ENCODE peak calls at places on chromosome 12, in nine cellular contexts. E, I, Q, D, H, F, T, O and R are unnamed samples.

GRCh38 chr12:124518051-124518932 is 49.1 kb downstream of the NCOR2 start:
- DNase-seq in E (no peak), I (peak; percentile 75), Q (no peak), D (no peak), H (no peak), F (no peak), T (peak; percentile 100), O (no peak), R (peak; percentile 46)

GRCh38 chr12:88553941-88554658 is 26.2 kb downstream of the KITLG start:
- DNase-seq in E (no peak), I (no peak), Q (no peak), D (no peak), H (no peak), F (no peak), T (peak; percentile 77), O (no peak), R (no peak)

GRCh38 chr12:89239534-89239933 is 112.8 kb downstream of the DUSP6 start:
- DNase-seq in E (no peak), I (no peak), Q (no peak), D (no peak), H (no peak), F (no peak), T (no peak), O (no peak), R (no peak)

GRCh38 chr12:53968214-53969127 is 4.5 kb upstream of the HOXC11 start:
- DNase-seq in E (no peak), I (no peak), Q (no peak), D (no peak), H (no peak), F (no peak), T (no peak), O (no peak), R (no peak)

GRCh38 chr12:30134229-30134628 is 350.5 kb upstream of the TMTC1 start:
- DNase-seq in E (no peak), I (no peak), Q (no peak), D (no peak), H (no peak), F (no peak), T (no peak), O (no peak), R (no peak)

GRCh38 chr12:124412646-124413015 is 117.7 kb downstream of the RFLNA start:
- DNase-seq in E (no peak), I (no peak), Q (no peak), D (no peak), H (no peak), F (no peak), T (no peak), O (no peak), R (no peak)

GRCh38 chr12:122893208-122894151 is 2.4 kb downstream of the VPS37B start:
- DNase-seq in E (no peak), I (no peak), Q (no peak), D (no peak), H (no peak), F (no peak), T (no peak), O (no peak), R (no peak)

GRCh38 chr12:80912906-80913769 is 24.6 kb downstream of the LIN7A start:
- DNase-seq in E (no peak), I (no peak), Q (no peak), D (no peak), H (no peak), F (no peak), T (no peak), O (no peak), R (no peak)

GRCh38 chr12:34395056-34396005 is 373.0 kb downstream of the ALG10 start:
- DNase-seq in E (no peak), I (no peak), Q (no peak), D (no peak), H (no peak), F (peak; percentile 6), T (no peak), O (no peak), R (no peak)

GRCh38 chr12:88922816-88923215 is 342.5 kb upstream of the KITLG start:
- DNase-seq in E (no peak), I (no peak), Q (no peak), D (no peak), H (no peak), F (no peak), T (peak; percentile 39), O (no peak), R (no peak)

GRCh38 chr12:68358532-68359485 is 26.6 kb upstream of the MDM1 start:
- DNase-seq in E (peak; percentile 29), I (peak; percentile 64), Q (peak; percentile 17), D (peak; percentile 49), H (peak; percentile 20), F (peak; percentile 48), T (peak; percentile 60), O (peak; percentile 44), R (peak; percentile 47)

GRCh38 chr12:15208871-15209656 is 12.2 kb downstream of the RERG start:
- DNase-seq in E (no peak), I (no peak), Q (no peak), D (no peak), H (no peak), F (no peak), T (peak; percentile 59), O (no peak), R (no peak)

GRCh38 chr12:130617219-130617618 is 98.9 kb downstream of the RIMBP2 start:
- DNase-seq in E (no peak), I (no peak), Q (no peak), D (no peak), H (no peak), F (no peak), T (no peak), O (no peak), R (no peak)

GRCh38 chr12:11347810-11348209 is 37.6 kb upstream of the PRB4 start:
- DNase-seq in E (no peak), I (no peak), Q (no peak), D (no peak), H (no peak), F (no peak), T (no peak), O (no peak), R (no peak)

GRCh38 chr12:46430340-46430948 is 57.9 kb upstream of the SLC38A2 start:
- DNase-seq in E (peak; percentile 28), I (no peak), Q (no peak), D (no peak), H (no peak), F (peak; percentile 16), T (peak; percentile 88), O (no peak), R (no peak)

GRCh38 chr12:123532808-123533649 is 490 bp downstream of the RILPL1 start:
- DNase-seq in E (peak; percentile 38), I (peak; percentile 58), Q (no peak), D (no peak), H (peak; percentile 34), F (peak; percentile 35), T (peak; percentile 36), O (no peak), R (peak; percentile 54)

GRCh38 chr12:109764123-109764522 is 50.5 kb downstream of the FAM222A start:
- DNase-seq in E (no peak), I (no peak), Q (no peak), D (no peak), H (no peak), F (no peak), T (no peak), O (no peak), R (no peak)

GRCh38 chr12:95385646-95386045 is 88.3 kb upstream of the METAP2 start:
- DNase-seq in E (no peak), I (no peak), Q (no peak), D (no peak), H (no peak), F (no peak), T (peak; percentile 29), O (no peak), R (no peak)

GRCh38 chr12:108826115-108826806 is 31.1 kb downstream of the SSH1 start:
- DNase-seq in E (peak; percentile 51), I (no peak), Q (no peak), D (no peak), H (no peak), F (peak; percentile 49), T (peak; percentile 98), O (no peak), R (no peak)

GRCh38 chr12:57046947-57047890 is 2.7 kb downstream of the MYO1A start:
- DNase-seq in E (peak; percentile 24), I (no peak), Q (no peak), D (no peak), H (no peak), F (no peak), T (no peak), O (no peak), R (no peak)

GRCh38 chr12:39003541-39004160 is 98.3 kb upstream of the CPNE8 start:
- DNase-seq in E (no peak), I (no peak), Q (no peak), D (no peak), H (no peak), F (no peak), T (no peak), O (no peak), R (no peak)

GRCh38 chr12:125568306-125568705 is 503.1 kb downstream of the AACS start:
- DNase-seq in E (no peak), I (no peak), Q (no peak), D (no peak), H (no peak), F (no peak), T (no peak), O (no peak), R (no peak)

GRCh38 chr12:69509308-69509736 is 39.1 kb downstream of the FRS2 start:
- DNase-seq in E (no peak), I (no peak), Q (no peak), D (no peak), H (no peak), F (no peak), T (peak; percentile 61), O (no peak), R (no peak)